ENCODE peak calls at places on chromosomes 4 and X, in seven cellular contexts. One of them, this sample, is unnamed.

GRCh38 chr4:15479089-15479912 is 9.6 kb downstream of the CC2D2A start:
- DNase-seq in HCT116: peak; percentile 82
- DNase-seq in K562: peak; percentile 22
- DNase-seq in H1: peak; percentile 73
- DNase-seq in HepG2: peak; percentile 77
- DNase-seq in SK-N-SH: peak; percentile 74
- DNase-seq in GM12878: no peak
- DNase-seq in this sample: peak; percentile 81

GRCh38 chrX:22135994-22136684 is 104.0 kb downstream of the PHEX start:
- DNase-seq in HCT116: peak; percentile 16
- DNase-seq in K562: peak; percentile 49
- DNase-seq in H1: no peak
- DNase-seq in HepG2: peak; percentile 11
- DNase-seq in SK-N-SH: peak; percentile 30
- DNase-seq in GM12878: no peak
- DNase-seq in this sample: no peak

GRCh38 chr4:90444904-90445303 is 317.7 kb downstream of the CCSER1 start:
- DNase-seq in HCT116: no peak
- DNase-seq in K562: no peak
- DNase-seq in H1: no peak
- DNase-seq in HepG2: no peak
- DNase-seq in SK-N-SH: no peak
- DNase-seq in GM12878: no peak
- DNase-seq in this sample: no peak

GRCh38 chrX:66402165-66402564 is 236.7 kb downstream of the EDA2R start:
- DNase-seq in HCT116: no peak
- DNase-seq in K562: no peak
- DNase-seq in H1: no peak
- DNase-seq in HepG2: no peak
- DNase-seq in SK-N-SH: no peak
- DNase-seq in GM12878: no peak
- DNase-seq in this sample: no peak

GRCh38 chr4:113591982-113592381 is 169.6 kb downstream of the CAMK2D start:
- DNase-seq in HCT116: no peak
- DNase-seq in K562: no peak
- DNase-seq in H1: no peak
- DNase-seq in HepG2: no peak
- DNase-seq in SK-N-SH: no peak
- DNase-seq in GM12878: no peak
- DNase-seq in this sample: no peak

GRCh38 chr4:157204634-157205244 is 15.8 kb upstream of the GRIA2 start:
- DNase-seq in HCT116: peak; percentile 13
- DNase-seq in K562: peak; percentile 50
- DNase-seq in H1: peak; percentile 49
- DNase-seq in HepG2: peak; percentile 24
- DNase-seq in SK-N-SH: peak; percentile 30
- DNase-seq in GM12878: no peak
- DNase-seq in this sample: no peak

GRCh38 chr4:30719363-30720020 is 677 bp upstream of the PCDH7 start:
- DNase-seq in HCT116: no peak
- DNase-seq in K562: no peak
- DNase-seq in H1: no peak
- DNase-seq in HepG2: no peak
- DNase-seq in SK-N-SH: peak; percentile 65
- DNase-seq in GM12878: no peak
- DNase-seq in this sample: peak; percentile 55

GRCh38 chrX:2540426-2540942 is 39.7 kb upstream of the DHRSX start:
- DNase-seq in HCT116: no peak
- DNase-seq in K562: no peak
- DNase-seq in H1: no peak
- DNase-seq in HepG2: no peak
- DNase-seq in SK-N-SH: no peak
- DNase-seq in GM12878: no peak
- DNase-seq in this sample: no peak

GRCh38 chrX:150763810-150764209 is 70.6 kb downstream of the MTMR1 start:
- DNase-seq in HCT116: no peak
- DNase-seq in K562: no peak
- DNase-seq in H1: no peak
- DNase-seq in HepG2: no peak
- DNase-seq in SK-N-SH: no peak
- DNase-seq in GM12878: no peak
- DNase-seq in this sample: no peak

GRCh38 chrX:123736333-123736921 is 3.6 kb upstream of the THOC2 start:
- DNase-seq in HCT116: no peak
- DNase-seq in K562: no peak
- DNase-seq in H1: no peak
- DNase-seq in HepG2: no peak
- DNase-seq in SK-N-SH: peak; percentile 64
- DNase-seq in GM12878: no peak
- DNase-seq in this sample: no peak

GRCh38 chr4:139896242-139896752 is 230.7 kb downstream of the MGST2 start:
- DNase-seq in HCT116: no peak
- DNase-seq in K562: no peak
- DNase-seq in H1: no peak
- DNase-seq in HepG2: no peak
- DNase-seq in SK-N-SH: no peak
- DNase-seq in GM12878: no peak
- DNase-seq in this sample: no peak

GRCh38 chrX:30935985-30936384 is 46.9 kb upstream of the TAB3 start:
- DNase-seq in HCT116: peak; percentile 10
- DNase-seq in K562: peak; percentile 20
- DNase-seq in H1: no peak
- DNase-seq in HepG2: peak; percentile 45
- DNase-seq in SK-N-SH: peak; percentile 27
- DNase-seq in GM12878: no peak
- DNase-seq in this sample: peak; percentile 5

GRCh38 chr4:126265880-126266279 is 951.1 kb downstream of the FAT4 start:
- DNase-seq in HCT116: no peak
- DNase-seq in K562: no peak
- DNase-seq in H1: no peak
- DNase-seq in HepG2: no peak
- DNase-seq in SK-N-SH: no peak
- DNase-seq in GM12878: no peak
- DNase-seq in this sample: no peak

GRCh38 chr4:74418063-74418670 is 26.8 kb upstream of the AREG start:
- DNase-seq in HCT116: peak; percentile 81
- DNase-seq in K562: no peak
- DNase-seq in H1: no peak
- DNase-seq in HepG2: no peak
- DNase-seq in SK-N-SH: no peak
- DNase-seq in GM12878: no peak
- DNase-seq in this sample: no peak

GRCh38 chr4:145734576-145735329 is 54.8 kb downstream of the C4orf51 start:
- DNase-seq in HCT116: no peak
- DNase-seq in K562: no peak
- DNase-seq in H1: no peak
- DNase-seq in HepG2: peak; percentile 36
- DNase-seq in SK-N-SH: no peak
- DNase-seq in GM12878: peak; percentile 27
- DNase-seq in this sample: peak; percentile 62

GRCh38 chr4:85368932-85369331 is 106.0 kb upstream of the ARHGAP24 start:
- DNase-seq in HCT116: no peak
- DNase-seq in K562: no peak
- DNase-seq in H1: no peak
- DNase-seq in HepG2: no peak
- DNase-seq in SK-N-SH: no peak
- DNase-seq in GM12878: no peak
- DNase-seq in this sample: no peak

GRCh38 chrX:1355131-1355799 is 18.7 kb downstream of the IL3RA start:
- DNase-seq in HCT116: no peak
- DNase-seq in K562: no peak
- DNase-seq in H1: no peak
- DNase-seq in HepG2: no peak
- DNase-seq in SK-N-SH: no peak
- DNase-seq in GM12878: no peak
- DNase-seq in this sample: no peak
- TF ChIP-seq JUND in HCT116: no peak
- TF ChIP-seq JUND in K562: no peak
- TF ChIP-seq JUND in H1: no peak
- TF ChIP-seq JUND in HepG2: no peak
- TF ChIP-seq JUND in SK-N-SH: no peak
- TF ChIP-seq JUND in GM12878: no peak
- TF ChIP-seq JUND in this sample: no peak

GRCh38 chrX:154325541-154325940 is 29.9 kb downstream of the TKTL1 start:
- DNase-seq in HCT116: no peak
- DNase-seq in K562: no peak
- DNase-seq in H1: no peak
- DNase-seq in HepG2: no peak
- DNase-seq in SK-N-SH: no peak
- DNase-seq in GM12878: no peak
- DNase-seq in this sample: no peak
- TF ChIP-seq JUND in HCT116: no peak
- TF ChIP-seq JUND in K562: no peak
- TF ChIP-seq JUND in H1: no peak
- TF ChIP-seq JUND in HepG2: no peak
- TF ChIP-seq JUND in SK-N-SH: no peak
- TF ChIP-seq JUND in GM12878: no peak
- TF ChIP-seq JUND in this sample: no peak

DNA sequence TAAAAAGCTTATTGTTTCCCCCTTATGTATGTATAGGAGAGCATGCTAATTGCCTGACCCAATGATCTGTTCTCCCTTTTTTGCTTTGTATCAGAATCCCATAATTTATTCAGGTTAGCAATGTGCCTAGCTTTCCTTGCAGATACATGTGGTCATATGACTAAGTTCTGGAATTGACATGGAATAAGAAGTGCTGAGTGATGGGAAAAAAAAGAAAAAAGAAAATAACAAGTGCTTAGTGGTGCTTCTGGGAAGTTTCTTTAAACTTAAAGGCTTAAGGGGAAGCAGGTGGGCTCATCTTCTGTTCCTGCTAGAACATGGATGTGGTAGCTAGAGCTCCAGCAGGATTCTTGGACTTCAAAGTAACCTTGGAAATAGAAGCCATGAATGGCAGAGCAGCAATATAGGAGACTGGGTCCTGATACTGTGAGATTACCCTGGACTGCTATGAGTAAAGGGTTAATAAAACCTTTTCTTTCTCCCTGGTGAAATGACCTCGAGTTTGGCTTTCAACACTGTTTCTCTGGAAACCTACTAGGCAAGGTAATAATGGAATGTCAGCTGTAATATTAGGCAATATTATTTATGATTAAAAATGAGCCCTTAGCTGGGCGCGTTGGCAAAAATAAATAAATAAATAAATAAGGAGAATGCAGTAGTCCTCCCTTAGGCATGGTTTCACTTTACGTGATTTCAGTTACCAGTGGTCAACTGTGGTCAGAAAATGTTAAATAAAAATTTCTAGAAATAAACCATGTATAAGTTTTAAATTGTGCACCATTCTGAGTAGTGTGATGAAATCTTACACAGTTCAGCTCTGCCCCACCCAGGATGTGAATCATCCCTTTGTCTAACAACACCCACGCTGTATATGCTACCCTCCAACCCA is 16.7 kb upstream of the RBM41 start:
- DNase-seq in HCT116: peak; percentile 78
- DNase-seq in K562: no peak
- DNase-seq in H1: no peak
- DNase-seq in HepG2: peak; percentile 14
- DNase-seq in SK-N-SH: no peak
- DNase-seq in GM12878: no peak
- DNase-seq in this sample: no peak
- TF ChIP-seq JUND in HCT116: peak; percentile 82
- TF ChIP-seq JUND in K562: peak; percentile 94
- TF ChIP-seq JUND in H1: no peak
- TF ChIP-seq JUND in HepG2: no peak
- TF ChIP-seq JUND in SK-N-SH: no peak
- TF ChIP-seq JUND in GM12878: no peak
- TF ChIP-seq JUND in this sample: no peak

DNA sequence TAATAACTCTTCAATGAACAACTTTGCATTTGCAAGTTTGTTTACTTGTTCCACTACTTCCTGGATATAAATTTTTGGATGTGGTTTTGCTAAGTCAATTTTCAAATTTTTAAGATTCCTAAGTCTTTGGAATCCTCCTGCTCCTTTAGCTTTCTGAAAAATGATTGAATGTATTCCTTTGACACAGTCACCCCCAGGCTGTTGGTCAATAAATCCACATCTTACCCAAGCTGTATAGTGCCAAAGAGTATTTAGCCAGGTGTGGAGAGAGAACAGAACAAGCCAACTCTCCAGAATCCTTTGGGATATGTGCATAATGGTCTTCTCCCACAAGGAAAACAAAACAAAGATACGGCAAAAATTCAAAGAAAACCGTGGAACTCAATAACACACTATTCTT is 56.9 kb upstream of the INTU start:
- DNase-seq in HCT116: no peak
- DNase-seq in K562: no peak
- DNase-seq in H1: no peak
- DNase-seq in HepG2: no peak
- DNase-seq in SK-N-SH: no peak
- DNase-seq in GM12878: no peak
- DNase-seq in this sample: peak; percentile 5
- TF ChIP-seq JUND in HCT116: no peak
- TF ChIP-seq JUND in K562: no peak
- TF ChIP-seq JUND in H1: no peak
- TF ChIP-seq JUND in HepG2: no peak
- TF ChIP-seq JUND in SK-N-SH: no peak
- TF ChIP-seq JUND in GM12878: no peak
- TF ChIP-seq JUND in this sample: no peak

This sample was measured in T47D.